ENCODE peak calls at places on chromosomes 5 and 9, in five cellular contexts. One of them, this sample, is unnamed.
A peak's percentile ranks its signal among the peaks of the same experiment; 100 is the strongest.

GRCh38 chr5:134136221-134136631 is 21.7 kb downstream of the TCF7 start:
- DNase-seq in GOT3: no peak
- DNase-seq in fibroblast of the aortic adventitia: no peak
- DNase-seq in tibial artery: peak; percentile 47
- DNase-seq in HTR-8/SVneo: no peak
- DNase-seq in this sample: no peak

GRCh38 chr5:157952374-157952685 is 93.4 kb upstream of the CLINT1 start:
- DNase-seq in GOT3: no peak
- DNase-seq in fibroblast of the aortic adventitia: no peak
- DNase-seq in tibial artery: no peak
- DNase-seq in HTR-8/SVneo: no peak
- DNase-seq in this sample: no peak

GRCh38 chr5:157456301-157456700 is 3.7 kb upstream of the NIPAL4 start:
- DNase-seq in GOT3: no peak
- DNase-seq in fibroblast of the aortic adventitia: no peak
- DNase-seq in tibial artery: no peak
- DNase-seq in HTR-8/SVneo: no peak
- DNase-seq in this sample: no peak

GRCh38 chr5:17694401-17694800 is 60.1 kb downstream of the TAF11L14 start:
- DNase-seq in GOT3: no peak
- DNase-seq in fibroblast of the aortic adventitia: no peak
- DNase-seq in tibial artery: no peak
- DNase-seq in HTR-8/SVneo: no peak
- DNase-seq in this sample: no peak

GRCh38 chr9:68966496-68966944 is 47.4 kb downstream of the PRKACG start:
- DNase-seq in GOT3: no peak
- DNase-seq in fibroblast of the aortic adventitia: no peak
- DNase-seq in tibial artery: no peak
- DNase-seq in HTR-8/SVneo: no peak
- DNase-seq in this sample: no peak

GRCh38 chr5:172877496-172878260 is 43.6 kb downstream of the ERGIC1 start:
- DNase-seq in GOT3: no peak
- DNase-seq in fibroblast of the aortic adventitia: no peak
- DNase-seq in tibial artery: no peak
- DNase-seq in HTR-8/SVneo: no peak
- DNase-seq in this sample: no peak

GRCh38 chr5:150309101-150309897 is 6.6 kb upstream of the ARSI start:
- DNase-seq in GOT3: no peak
- DNase-seq in fibroblast of the aortic adventitia: no peak
- DNase-seq in tibial artery: no peak
- DNase-seq in HTR-8/SVneo: no peak
- DNase-seq in this sample: no peak

GRCh38 chr9:115195889-115196288 is 77.9 kb upstream of the TNC start:
- DNase-seq in GOT3: no peak
- DNase-seq in fibroblast of the aortic adventitia: no peak
- DNase-seq in tibial artery: no peak
- DNase-seq in HTR-8/SVneo: no peak
- DNase-seq in this sample: no peak

GRCh38 chr9:122190597-122191381 is 31.1 kb downstream of the MORN5 start:
- DNase-seq in GOT3: no peak
- DNase-seq in fibroblast of the aortic adventitia: no peak
- DNase-seq in tibial artery: no peak
- DNase-seq in HTR-8/SVneo: no peak
- DNase-seq in this sample: no peak

GRCh38 chr9:112586600-112587155 is 100.1 kb downstream of the KIAA1958 start:
- DNase-seq in GOT3: no peak
- DNase-seq in fibroblast of the aortic adventitia: no peak
- DNase-seq in tibial artery: no peak
- DNase-seq in HTR-8/SVneo: no peak
- DNase-seq in this sample: no peak

GRCh38 chr9:2676466-2676865 is 40.8 kb upstream of the KCNV2 start:
- DNase-seq in GOT3: no peak
- DNase-seq in fibroblast of the aortic adventitia: no peak
- DNase-seq in tibial artery: no peak
- DNase-seq in HTR-8/SVneo: no peak
- DNase-seq in this sample: peak; percentile 18

GRCh38 chr5:124651663-124652513 is 94.6 kb downstream of the ZNF608 start:
- DNase-seq in GOT3: peak; percentile 48
- DNase-seq in fibroblast of the aortic adventitia: peak; percentile 62
- DNase-seq in tibial artery: peak; percentile 85
- DNase-seq in HTR-8/SVneo: peak; percentile 71
- DNase-seq in this sample: peak; percentile 81

GRCh38 chr5:146884230-146884629 is 5.7 kb upstream of the PPP2R2B start:
- DNase-seq in GOT3: no peak
- DNase-seq in fibroblast of the aortic adventitia: no peak
- DNase-seq in tibial artery: no peak
- DNase-seq in HTR-8/SVneo: no peak
- DNase-seq in this sample: no peak

GRCh38 chr5:135221187-135221473 is 177.9 kb downstream of the MACROH2A1 start:
- DNase-seq in GOT3: no peak
- DNase-seq in fibroblast of the aortic adventitia: no peak
- DNase-seq in tibial artery: peak; percentile 11
- DNase-seq in HTR-8/SVneo: no peak
- DNase-seq in this sample: no peak

GRCh38 chr9:131685753-131686706 is 53.8 kb downstream of the RAPGEF1 start:
- DNase-seq in GOT3: no peak
- DNase-seq in fibroblast of the aortic adventitia: no peak
- DNase-seq in tibial artery: no peak
- DNase-seq in HTR-8/SVneo: no peak
- DNase-seq in this sample: no peak

GRCh38 chr9:98502311-98502975 is 206.3 kb downstream of the GABBR2 start:
- DNase-seq in GOT3: no peak
- DNase-seq in fibroblast of the aortic adventitia: peak; percentile 43
- DNase-seq in tibial artery: no peak
- DNase-seq in HTR-8/SVneo: no peak
- DNase-seq in this sample: no peak

GRCh38 chr5:35736280-35736679 is 118.6 kb downstream of the SPEF2 start:
- DNase-seq in GOT3: no peak
- DNase-seq in fibroblast of the aortic adventitia: no peak
- DNase-seq in tibial artery: no peak
- DNase-seq in HTR-8/SVneo: no peak
- DNase-seq in this sample: no peak

GRCh38 chr5:111999286-111999685 is 242.3 kb upstream of the NREP start:
- DNase-seq in GOT3: no peak
- DNase-seq in fibroblast of the aortic adventitia: peak; percentile 69
- DNase-seq in tibial artery: no peak
- DNase-seq in HTR-8/SVneo: no peak
- DNase-seq in this sample: no peak

GRCh38 chr5:141628175-141628788 is 8.4 kb downstream of the HDAC3 start:
- DNase-seq in GOT3: no peak
- DNase-seq in fibroblast of the aortic adventitia: peak; percentile 25
- DNase-seq in tibial artery: no peak
- DNase-seq in HTR-8/SVneo: no peak
- DNase-seq in this sample: no peak

GRCh38 chr5:116806879-116807278 is 232.3 kb upstream of the SEMA6A start:
- DNase-seq in GOT3: no peak
- DNase-seq in fibroblast of the aortic adventitia: no peak
- DNase-seq in tibial artery: no peak
- DNase-seq in HTR-8/SVneo: no peak
- DNase-seq in this sample: no peak

GRCh38 chr5:177432905-177433657 is 6.6 kb downstream of the GRK6 start:
- DNase-seq in GOT3: no peak
- DNase-seq in fibroblast of the aortic adventitia: no peak
- DNase-seq in tibial artery: no peak
- DNase-seq in HTR-8/SVneo: no peak
- DNase-seq in this sample: no peak

GRCh38 chr5:141778211-141778610 is 96.2 kb upstream of the ARAP3 start:
- DNase-seq in GOT3: peak; percentile 43
- DNase-seq in fibroblast of the aortic adventitia: peak; percentile 68
- DNase-seq in tibial artery: no peak
- DNase-seq in HTR-8/SVneo: peak; percentile 62
- DNase-seq in this sample: peak; percentile 20

GRCh38 chr5:93252165-93252564 is 328.9 kb downstream of the NR2F1-AS1 start:
- DNase-seq in GOT3: no peak
- DNase-seq in fibroblast of the aortic adventitia: no peak
- DNase-seq in tibial artery: no peak
- DNase-seq in HTR-8/SVneo: no peak
- DNase-seq in this sample: no peak

GRCh38 chr9:132121021-132121420 is 40.8 kb upstream of the NTNG2 start:
- DNase-seq in GOT3: no peak
- DNase-seq in fibroblast of the aortic adventitia: no peak
- DNase-seq in tibial artery: no peak
- DNase-seq in HTR-8/SVneo: no peak
- DNase-seq in this sample: no peak

GRCh38 chr5:111930407-111930806 is 173.4 kb upstream of the NREP start:
- DNase-seq in GOT3: no peak
- DNase-seq in fibroblast of the aortic adventitia: no peak
- DNase-seq in tibial artery: no peak
- DNase-seq in HTR-8/SVneo: no peak
- DNase-seq in this sample: no peak

GRCh38 chr5:167819406-167819805 is 472.0 kb upstream of the WWC1 start:
- DNase-seq in GOT3: no peak
- DNase-seq in fibroblast of the aortic adventitia: no peak
- DNase-seq in tibial artery: no peak
- DNase-seq in HTR-8/SVneo: no peak
- DNase-seq in this sample: no peak

This sample was measured in ovary.